ENCODE peak calls at places on chromosomes 5 and 9, in nine cellular contexts. R is WTC11; K is stimulated activated CD4-positive, alpha-beta T cell treated with anti-CD3 and anti-CD28 coated beads, Interleukin-2, amount 100 ng/mL, for 48 hours; F is activated CD8-positive, alpha-beta memory T cell treated with anti-CD3 and anti-CD28 coated beads for 48 hours; Z is stimulated activated CD8-positive, alpha-beta memory T cell treated with anti-CD3 and anti-CD28 coated beads, Interleukin-15, amount 100 ng/mL, for 24 hours; A is GM03348; Y is lower leg skin; J is mesothelial cell of epicardium; X is heart right ventricle. O is an unnamed sample.

GRCh38 chr5:132370241-132370820 is 821 bp downstream of the SLC22A5 start:
- DNase-seq in R (no peak), K (no peak), F (no peak), Z (no peak), A (no peak), Y (no peak), J (no peak), X (no peak), O (no peak)

GRCh38 chr5:88665750-88666215 is 217.2 kb downstream of the MEF2C start:
- DNase-seq in R (peak), K (no peak), F (no peak), Z (no peak), A (no peak), Y (no peak), J (no peak), X (no peak), O (no peak)

GRCh38 chr5:54520940-54521339 is 3.4 kb downstream of the SNX18 start:
- DNase-seq in R (no peak), K (no peak), F (no peak), Z (no peak), A (no peak), Y (peak), J (no peak), X (no peak), O (no peak)

GRCh38 chr9:124133752-124134151 is 122.2 kb downstream of the LHX2 start:
- DNase-seq in R (peak), K (no peak), F (no peak), Z (no peak), A (peak), Y (peak), J (no peak), X (peak), O (no peak)

GRCh38 chr5:82525626-82526025 is 247.5 kb upstream of the RPS23 start:
- DNase-seq in R (no peak), K (no peak), F (no peak), Z (no peak), A (no peak), Y (no peak), J (no peak), X (no peak), O (no peak)

GRCh38 chr9:69546265-69546664 is 125.9 kb downstream of the APBA1 start:
- DNase-seq in R (peak), K (no peak), F (no peak), Z (no peak), A (peak), Y (no peak), J (no peak), X (no peak), O (no peak)

GRCh38 chr5:135825373-135826220 is 8.9 kb upstream of the SLC25A48 start:
- DNase-seq in R (no peak), K (no peak), F (no peak), Z (no peak), A (peak), Y (peak), J (no peak), X (no peak), O (no peak)

GRCh38 chr5:139733698-139734491 is 61.7 kb upstream of the PSD2 start:
- DNase-seq in R (no peak), K (no peak), F (no peak), Z (no peak), A (no peak), Y (no peak), J (no peak), X (no peak), O (no peak)

GRCh38 chr9:110340306-110340705 is 2.6 kb upstream of the TXNDC8 start:
- DNase-seq in R (peak), K (no peak), F (no peak), Z (no peak), A (no peak), Y (no peak), J (no peak), X (no peak), O (no peak)

GRCh38 chr9:77433675-77434445 is 214.3 kb downstream of the GNA14 start:
- DNase-seq in R (peak), K (peak), F (no peak), Z (no peak), A (peak), Y (peak), J (peak), X (peak), O (no peak)

GRCh38 chr5:111313017-111313724 is 89.0 kb downstream of the CAMK4 start:
- DNase-seq in R (no peak), K (no peak), F (no peak), Z (no peak), A (no peak), Y (no peak), J (no peak), X (no peak), O (no peak)

GRCh38 chr9:90092512-90092911 is 487.7 kb downstream of the GADD45G start:
- DNase-seq in R (no peak), K (no peak), F (no peak), Z (no peak), A (no peak), Y (no peak), J (no peak), X (no peak), O (no peak)